ENCODE peak calls at places on chromosomes 2 and 18, in eight cellular contexts. Z is ovary, T is AG04450, O is pancreas, K is endodermal cell, E is WTC11, Y is HEK293T, F is EL. V is an unnamed sample.

GRCh38 chr2:220779918-220780317 is 792.2 kb downstream of the EPHA4 start:
- DNase-seq in Y (no peak), T (peak; percentile 74), O (no peak), E (no peak), F (peak; percentile 88), Z (no peak), K (no peak), V (peak; percentile 30)

GRCh38 chr2:36587091-36587490 is 10.9 kb downstream of the FEZ2 start:
- DNase-seq in K (no peak), E (no peak), T (no peak), Y (no peak), Z (no peak), O (no peak), F (no peak), V (no peak)

GRCh38 chr2:169877406-169877805 is 50.2 kb downstream of the UBR3 start:
- DNase-seq in E (no peak), Z (no peak), F (no peak), K (no peak), O (no peak), T (no peak), Y (no peak), V (no peak)

GRCh38 chr2:40177366-40177765 is 274.5 kb downstream of the SLC8A1 start:
- DNase-seq in Y (no peak), F (no peak), O (no peak), E (no peak), Z (no peak), T (no peak), K (no peak), V (no peak)

GRCh38 chr2:202679980-202680379 is 45.2 kb downstream of the FAM117B start:
- DNase-seq in F (no peak), O (no peak), E (no peak), Y (no peak), Z (no peak), T (no peak), K (no peak), V (no peak)

GRCh38 chr2:109159096-109159495 is 30.1 kb downstream of the SH3RF3 start:
- DNase-seq in K (no peak), F (no peak), Z (no peak), T (no peak), Y (no peak), E (no peak), O (no peak), V (no peak)

GRCh38 chr2:101125374-101125773 is 25.8 kb downstream of the TBC1D8 start:
- DNase-seq in O (no peak), Z (no peak), K (no peak), E (no peak), Y (no peak), F (peak; percentile 63), T (no peak), V (no peak)

GRCh38 chr2:105298017-105298416 is 31.5 kb downstream of the TGFBRAP1 start:
- DNase-seq in K (no peak), Y (no peak), T (no peak), E (no peak), Z (no peak), O (no peak), F (no peak), V (no peak)

GRCh38 chr2:205769494-205769848 is 87.2 kb downstream of the NRP2 start:
- DNase-seq in Y (no peak), E (no peak), K (no peak), F (peak; percentile 56), Z (no peak), O (no peak), T (peak; percentile 78), V (no peak)

GRCh38 chr2:2044658-2045057 is 286.4 kb downstream of the MYT1L start:
- DNase-seq in F (no peak), K (no peak), Z (no peak), E (no peak), Y (no peak), O (no peak), T (no peak), V (no peak)

GRCh38 chr2:151239624-151240023 is 22.0 kb downstream of the RBM43 start:
- DNase-seq in K (no peak), E (no peak), Z (no peak), Y (no peak), F (no peak), T (no peak), O (no peak), V (no peak)

GRCh38 chr2:101699191-101699938 is 1.9 kb downstream of the MAP4K4 start:
- DNase-seq in K (no peak), E (no peak), Y (no peak), O (no peak), F (peak; percentile 36), Z (no peak), T (no peak), V (no peak)

GRCh38 chr2:181185948-181186347 is 205.5 kb downstream of the UBE2E3 start:
- DNase-seq in O (no peak), T (no peak), K (no peak), Y (no peak), F (peak; percentile 41), Z (no peak), E (no peak), V (no peak)

GRCh38 chr18:987325-988186 is 82.9 kb downstream of the ADCYAP1 start:
- DNase-seq in Z (no peak), E (no peak), O (no peak), Y (no peak), T (no peak), K (no peak), F (peak; percentile 45), V (no peak)

GRCh38 chr18:73156117-73156516 is 288.3 kb upstream of the NETO1 start:
- DNase-seq in Y (no peak), Z (no peak), T (no peak), O (no peak), E (no peak), K (no peak), F (no peak), V (no peak)

GRCh38 chr18:48997985-48998831 is 47.4 kb upstream of the SMAD7 start:
- DNase-seq in E (peak; percentile 54), Y (peak; percentile 35), K (peak; percentile 97), Z (no peak), F (peak; percentile 100), O (peak; percentile 48), T (peak; percentile 82), V (peak; percentile 76)

GRCh38 chr2:18856766-18857165 is 267.4 kb upstream of the NT5C1B start:
- DNase-seq in Y (no peak), K (no peak), Z (no peak), E (no peak), F (peak; percentile 28), O (no peak), T (no peak), V (peak; percentile 22)

GRCh38 chr2:97739893-97740245 is 26.5 kb downstream of the ZAP70 start:
- DNase-seq in F (no peak), K (no peak), Y (no peak), Z (no peak), O (no peak), E (no peak), T (no peak), V (no peak)

GRCh38 chr2:217935901-217936684 is 66.7 kb downstream of the TNS1 start:
- DNase-seq in T (no peak), Y (no peak), O (no peak), Z (no peak), K (no peak), F (peak; percentile 69), E (no peak), V (no peak)

GRCh38 chr2:120543899-120544298 is 191.8 kb upstream of the GLI2 start:
- DNase-seq in T (no peak), F (no peak), E (no peak), Z (no peak), Y (no peak), O (no peak), K (no peak), V (no peak)

GRCh38 chr2:68294187-68294586 is 25.6 kb downstream of the CNRIP1 start:
- DNase-seq in T (no peak), O (no peak), E (no peak), F (no peak), Y (no peak), K (no peak), Z (no peak), V (no peak)

GRCh38 chr2:20745924-20746555 is 76.9 kb downstream of the LDAH start:
- DNase-seq in O (no peak), K (no peak), T (no peak), Y (no peak), E (no peak), Z (no peak), F (peak; percentile 10), V (no peak)

GRCh38 chr18:34977787-34978532 is 63.3 kb upstream of the MAPRE2 start:
- DNase-seq in T (no peak), E (peak; percentile 67), K (peak; percentile 82), O (peak; percentile 59), Z (peak; percentile 26), Y (peak; percentile 53), F (peak; percentile 37), V (no peak)

GRCh38 chr2:157875720-157876065 is 437 bp downstream of the ACVR1 start:
- DNase-seq in K (peak; percentile 85), Y (peak; percentile 55), E (peak; percentile 59), F (no peak), T (no peak), Z (peak; percentile 67), O (no peak), V (no peak)

GRCh38 chr2:233447506-233448219 is 93.4 kb downstream of the DGKD start:
- DNase-seq in T (no peak), Y (no peak), E (no peak), F (no peak), O (no peak), Z (no peak), K (peak; percentile 46), V (no peak)

GRCh38 chr18:47718646-47719045 is 211.8 kb downstream of the SMAD2 start:
- DNase-seq in E (no peak), T (no peak), Z (no peak), K (no peak), O (no peak), F (no peak), Y (no peak), V (no peak)

GRCh38 chr2:33486544-33486943 is 10.1 kb downstream of the RASGRP3 start:
- DNase-seq in K (no peak), O (no peak), Y (no peak), E (no peak), F (no peak), T (no peak), Z (no peak), V (no peak)

GRCh38 chr2:229715895-229716507 is 1.6 kb upstream of the DNER start:
- DNase-seq in O (no peak), Z (no peak), K (peak; percentile 79), E (peak; percentile 51), Y (peak; percentile 30), F (peak; percentile 37), T (no peak), V (no peak)

GRCh38 chr2:128639693-128640092 is 321.0 kb upstream of the HS6ST1 start:
- DNase-seq in Z (no peak), E (no peak), O (peak; percentile 11), K (peak; percentile 58), Y (no peak), F (no peak), T (no peak), V (no peak)

GRCh38 chr2:10993001-10993481 is 81.3 kb downstream of the KCNF1 start:
- DNase-seq in F (peak; percentile 26), Y (no peak), T (no peak), E (no peak), Z (no peak), K (no peak), O (no peak), V (no peak)

GRCh38 chr2:152537252-152537651 is 180.0 kb downstream of the PRPF40A start:
- DNase-seq in E (no peak), K (no peak), Y (no peak), Z (no peak), F (no peak), O (no peak), T (no peak), V (no peak)

GRCh38 chr2:160428425-160428763 is 65.2 kb downstream of the RBMS1 start:
- DNase-seq in T (no peak), Z (no peak), O (no peak), Y (no peak), E (no peak), F (no peak), K (no peak), V (no peak)

GRCh38 chr2:111162718-111163331 is 42.1 kb downstream of the BCL2L11 start:
- DNase-seq in Y (no peak), O (no peak), Z (no peak), E (no peak), K (peak; percentile 30), T (no peak), F (no peak), V (no peak)

GRCh38 chr2:174682578-174683391 is 81.5 kb downstream of the CHRNA1 start:
- DNase-seq in Y (peak; percentile 70), T (no peak), K (peak; percentile 88), O (peak; percentile 65), E (peak; percentile 72), F (peak; percentile 69), Z (peak; percentile 77), V (no peak)

V was measured in AG09319.